ENCODE peak calls at places on chromosomes 5 and 9, in five cellular contexts. S is GM04504, M is aorta, P is NCI-H82, I is NCI-H1694. T is an unnamed sample.

GRCh38 chr5:167229751-167230150 is 1061.7 kb upstream of the WWC1 start:
- DNase-seq in S (no peak), M (no peak), P (no peak), I (no peak), T (no peak)

GRCh38 chr9:134525070-134525815 is 116.4 kb upstream of the COL5A1 start:
- DNase-seq in S (no peak), M (no peak), P (no peak), I (no peak), T (no peak)

GRCh38 chr9:105647595-105648349 is 14.5 kb upstream of the TAL2 start:
- DNase-seq in S (no peak), M (no peak), P (peak; percentile 69), I (no peak), T (no peak)

GRCh38 chr9:81416476-81417298 is 272.7 kb downstream of the TLE1 start:
- DNase-seq in S (peak; percentile 28), M (no peak), P (peak; percentile 25), I (no peak), T (no peak)

GRCh38 chr9:18185196-18185595 is 288.8 kb upstream of the ADAMTSL1 start:
- DNase-seq in S (no peak), M (no peak), P (no peak), I (no peak), T (no peak)

GRCh38 chr9:87711857-87712800 is 13.8 kb upstream of the CTSL start:
- DNase-seq in S (peak; percentile 89), M (peak; percentile 70), P (no peak), I (no peak), T (no peak)

GRCh38 chr5:132815454-132815853 is 2.4 kb downstream of the SOWAHA start:
- DNase-seq in S (no peak), M (no peak), P (no peak), I (no peak), T (no peak)

GRCh38 chr5:73899055-73899454 is 273.1 kb downstream of the ARHGEF28 start:
- DNase-seq in S (no peak), M (no peak), P (no peak), I (no peak), T (no peak)

GRCh38 chr5:96572864-96573512 is 89.2 kb upstream of the CAST start:
- DNase-seq in S (peak; percentile 85), M (no peak), P (no peak), I (no peak), T (peak; percentile 60)

GRCh38 chr9:89518466-89519392 is 20.8 kb upstream of the SEMA4D start:
- DNase-seq in S (no peak), M (no peak), P (no peak), I (no peak), T (no peak)

GRCh38 chr9:134052941-134053340 is 14.9 kb downstream of the BRD3 start:
- DNase-seq in S (no peak), M (peak; percentile 25), P (no peak), I (no peak), T (no peak)

GRCh38 chr5:105956456-105957177 is 1714.1 kb downstream of the EFNA5 start:
- DNase-seq in S (no peak), M (no peak), P (no peak), I (no peak), T (no peak)

GRCh38 chr5:147939431-147940114 is 33.2 kb upstream of the C5orf46 start:
- DNase-seq in S (no peak), M (no peak), P (no peak), I (no peak), T (no peak)

GRCh38 chr5:141560141-141560540 is 58.7 kb downstream of the DIAPH1 start:
- DNase-seq in S (no peak), M (no peak), P (peak; percentile 48), I (peak; percentile 81), T (peak; percentile 78)

GRCh38 chr5:41268894-41269293 is 55.6 kb upstream of the C6 start:
- DNase-seq in S (no peak), M (no peak), P (no peak), I (no peak), T (no peak)

GRCh38 chr9:129889461-129889935 is 54.2 kb downstream of the USP20 start:
- DNase-seq in S (no peak), M (peak; percentile 50), P (no peak), I (no peak), T (no peak)

GRCh38 chr5:173313311-173313710 is 14.9 kb downstream of the STC2 start:
- DNase-seq in S (no peak), M (no peak), P (no peak), I (no peak), T (no peak)

GRCh38 chr5:154985126-154985525 is 28.4 kb upstream of the KIF4B start:
- DNase-seq in S (no peak), M (no peak), P (peak; percentile 29), I (no peak), T (no peak)

GRCh38 chr9:120654278-120654677 is 60.0 kb downstream of the MEGF9 start:
- DNase-seq in S (no peak), M (no peak), P (no peak), I (no peak), T (no peak)

GRCh38 chr5:72178910-72179815 is 71.9 kb downstream of the MAP1B start:
- DNase-seq in S (peak; percentile 89), M (peak; percentile 90), P (no peak), I (no peak), T (peak; percentile 32)

GRCh38 chr5:122415481-122416120 is 103.6 kb downstream of the SNCAIP start:
- DNase-seq in S (peak; percentile 44), M (peak; percentile 59), P (peak; percentile 72), I (peak; percentile 63), T (peak; percentile 52)

T was measured in NCI-H446.